ENCODE peak calls at places on chromosomes 3 and 15, in seven cellular contexts. F is natural killer cell treated with Interleukin-12 subunit alpha and Interleukin-12 subunit beta and Interleukin-15 and Interleukin-18, amount 100 ng/mL, for 72 hours; I is activated CD4-positive, alpha-beta T cell treated with anti-CD3 and anti-CD28 coated beads, Interleukin-2, amount 10 ng/mL, durations not matched to agents 7 days and 5 days; O is amniotic epithelial cell; E is Right ventricle myocardium superior; M is cerebellum; T is activated B cell treated with CpG ODN at 0.5 μM for 24 hours. W is an unnamed sample.

GRCh38 chr3:161372321-161373260 is 1.3 kb upstream of the SPTSSB start:
- DNase-seq in F (no peak), I (peak; percentile 18), O (no peak), E (peak; percentile 32), M (peak; percentile 85), T (no peak), W (peak; percentile 68)

GRCh38 chr15:49877117-49877860 is 241.7 kb downstream of the ATP8B4 start:
- DNase-seq in F (no peak), I (no peak), O (peak; percentile 97), E (no peak), M (no peak), T (no peak), W (no peak)

GRCh38 chr15:42640103-42640502 is 64.7 kb downstream of the STARD9 start:
- DNase-seq in F (no peak), I (no peak), O (peak; percentile 27), E (no peak), M (no peak), T (no peak), W (no peak)

GRCh38 chr15:74433592-74434259 is at the start of gene SEMA7A:
- DNase-seq in F (peak; percentile 94), I (peak; percentile 79), O (peak; percentile 42), E (peak; percentile 90), M (peak; percentile 96), T (peak; percentile 83), W (peak; percentile 86)

GRCh38 chr3:141109761-141110160 is 58.6 kb downstream of the SPSB4 start:
- DNase-seq in F (no peak), I (no peak), O (peak; percentile 8), E (no peak), M (no peak), T (no peak), W (no peak)

GRCh38 chr3:184380210-184380626 is 364 bp downstream of the CHRD start:
- DNase-seq in F (no peak), I (no peak), O (peak; percentile 18), E (peak; percentile 78), M (peak; percentile 83), T (peak; percentile 25), W (peak; percentile 88)

GRCh38 chr15:80856809-80857377 is 77.7 kb downstream of the CEMIP start:
- DNase-seq in F (no peak), I (peak; percentile 29), O (no peak), E (peak; percentile 83), M (peak; percentile 91), T (no peak), W (peak; percentile 80)

GRCh38 chr3:165778456-165778855 is 58.8 kb downstream of the BCHE start:
- DNase-seq in F (no peak), I (no peak), O (peak; percentile 23), E (no peak), M (no peak), T (no peak), W (no peak)

GRCh38 chr15:73560501-73561117 is 72.6 kb downstream of the NPTN start:
- DNase-seq in F (no peak), I (peak; percentile 53), O (peak; percentile 74), E (no peak), M (peak; percentile 30), T (no peak), W (no peak)

GRCh38 chr3:161274691-161275298 is 53.7 kb downstream of the NMD3 start:
- DNase-seq in F (no peak), I (peak; percentile 60), O (peak; percentile 57), E (no peak), M (no peak), T (no peak), W (no peak)

GRCh38 chr3:143975549-143976152 is 4.0 kb downstream of the DIPK2A start:
- DNase-seq in F (no peak), I (no peak), O (peak; percentile 76), E (no peak), M (peak; percentile 38), T (no peak), W (no peak)

GRCh38 chr3:100932491-100932890 is 60.7 kb downstream of the ABI3BP start:
- DNase-seq in F (no peak), I (no peak), O (peak; percentile 21), E (no peak), M (no peak), T (no peak), W (no peak)

GRCh38 chr15:73983211-73983727 is 8.8 kb downstream of the STOML1 start:
- DNase-seq in F (no peak), I (no peak), O (peak; percentile 90), E (peak; percentile 77), M (peak; percentile 77), T (no peak), W (peak; percentile 53)

GRCh38 chr3:139746481-139746880 is 68.7 kb upstream of the NMNAT3 start:
- DNase-seq in F (no peak), I (no peak), O (no peak), E (no peak), M (no peak), T (no peak), W (no peak)

GRCh38 chr15:82047493-82048446 is 2.0 kb upstream of the MEX3B start:
- DNase-seq in F (no peak), I (peak; percentile 8), O (peak; percentile 42), E (no peak), M (peak; percentile 3), T (no peak), W (peak; percentile 49)

GRCh38 chr15:70245932-70246622 is 148.4 kb upstream of the TLE3 start:
- DNase-seq in F (peak; percentile 61), I (no peak), O (peak; percentile 49), E (peak; percentile 64), M (no peak), T (no peak), W (no peak)

GRCh38 chr3:169264711-169265110 is 398.8 kb downstream of the MECOM start:
- DNase-seq in F (no peak), I (no peak), O (peak; percentile 61), E (peak; percentile 40), M (no peak), T (no peak), W (no peak)

GRCh38 chr3:39981547-39982184 is 172.3 kb downstream of the MYRIP start:
- DNase-seq in F (no peak), I (no peak), O (no peak), E (no peak), M (no peak), T (no peak), W (no peak)

GRCh38 chr3:151443583-151443982 is 17.3 kb downstream of the IGSF10 start:
- DNase-seq in F (no peak), I (no peak), O (peak; percentile 20), E (no peak), M (no peak), T (no peak), W (no peak)

GRCh38 chr15:59268199-59268979 is 61.7 kb downstream of the LDHAL6B start:
- DNase-seq in F (no peak), I (no peak), O (peak; percentile 58), E (no peak), M (no peak), T (no peak), W (no peak)

GRCh38 chr3:142934128-142934896 is 29.2 kb downstream of the PAQR9 start:
- DNase-seq in F (no peak), I (no peak), O (no peak), E (no peak), M (no peak), T (no peak), W (no peak)

GRCh38 chr15:71329041-71329440 is 213.8 kb downstream of the THSD4 start:
- DNase-seq in F (no peak), I (no peak), O (peak; percentile 39), E (no peak), M (no peak), T (no peak), W (no peak)

GRCh38 chr3:107987036-107987557 is 103.7 kb downstream of the CD47 start:
- DNase-seq in F (no peak), I (no peak), O (peak; percentile 99), E (peak; percentile 77), M (no peak), T (no peak), W (no peak)

W was measured in left lung.